ENCODE peak calls at places on chromosomes 5 and 9, in seven cellular contexts. J, D, A, U, S, N and Y are unnamed samples.

GRCh38 chr9:106277931-106278330 is 583.6 kb downstream of the TMEM38B start:
- DNase-seq in N (no peak), A (no peak), S (no peak), U (no peak), J (no peak), D (no peak), Y (no peak)

GRCh38 chr5:180637962-180638680 is 11.3 kb downstream of the FLT4 start:
- DNase-seq in N (no peak), S (no peak), U (no peak), D (no peak), A (no peak), J (no peak), Y (no peak)

GRCh38 chr9:33159760-33160127 is 7.4 kb downstream of the B4GALT1 start:
- DNase-seq in A (no peak), J (no peak), U (no peak), N (peak), S (no peak), D (peak), Y (peak)

GRCh38 chr5:82417776-82418607 is 139.8 kb upstream of the RPS23 start:
- DNase-seq in A (no peak), U (no peak), D (no peak), J (no peak), N (no peak), S (no peak), Y (no peak)

GRCh38 chr5:19496056-19496455 is 491.9 kb downstream of the CDH18 start:
- DNase-seq in D (no peak), A (no peak), U (no peak), N (peak), S (no peak), J (no peak), Y (peak)

GRCh38 chr5:96601811-96602244 is 60.3 kb upstream of the CAST start:
- DNase-seq in J (peak), D (peak), S (no peak), U (peak), N (peak), A (peak), Y (peak)

GRCh38 chr9:93960971-93961841 is 6.1 kb upstream of the BARX1 start:
- DNase-seq in U (no peak), S (no peak), N (no peak), A (no peak), D (no peak), J (no peak), Y (no peak)

GRCh38 chr5:55633574-55634203 is 78.4 kb downstream of the SLC38A9 start:
- DNase-seq in U (no peak), D (peak), N (no peak), A (no peak), J (no peak), S (no peak), Y (peak)

GRCh38 chr5:56507348-56507930 is 274.3 kb upstream of the ANKRD55 start:
- DNase-seq in A (no peak), D (no peak), S (no peak), N (no peak), U (no peak), J (no peak), Y (no peak)

GRCh38 chr9:7140401-7140800 is 382.6 kb downstream of the KDM4C start:
- DNase-seq in U (no peak), A (no peak), J (no peak), D (no peak), N (peak), S (no peak), Y (no peak)

GRCh38 chr5:10756539-10756938 is 4.5 kb downstream of the DAP start:
- DNase-seq in N (peak), U (peak), D (peak), A (no peak), S (no peak), J (no peak), Y (no peak)

GRCh38 chr5:147290261-147290660 is 55.4 kb downstream of the STK32A start:
- DNase-seq in J (no peak), S (no peak), A (no peak), N (no peak), D (no peak), U (peak), Y (no peak)

GRCh38 chr9:95089916-95090791 is 227.4 kb downstream of the FANCC start:
- DNase-seq in D (no peak), N (peak), J (no peak), S (no peak), U (no peak), A (no peak), Y (no peak)

GRCh38 chr5:69265931-69266330 is 31.2 kb downstream of the CDK7 start:
- DNase-seq in A (peak), U (peak), J (peak), S (peak), N (peak), D (no peak), Y (no peak)

GRCh38 chr5:68354315-68354714 is 138.8 kb downstream of the PIK3R1 start:
- DNase-seq in A (no peak), J (no peak), S (no peak), U (peak), N (no peak), D (no peak), Y (no peak)

GRCh38 chr5:150082364-150082763 is 4.0 kb downstream of the CSF1R start:
- DNase-seq in N (no peak), S (no peak), U (no peak), A (no peak), J (no peak), D (no peak), Y (no peak)

GRCh38 chr9:107624216-107624948 is 134.8 kb upstream of the KLF4 start:
- DNase-seq in A (no peak), D (peak), N (peak), S (no peak), J (no peak), U (no peak), Y (peak)

GRCh38 chr5:74693176-74693575 is 8.1 kb downstream of the HEXB start:
- DNase-seq in S (no peak), N (peak), U (no peak), D (peak), A (no peak), J (no peak), Y (no peak)

GRCh38 chr5:166980666-166981065 is 1310.8 kb upstream of the WWC1 start:
- DNase-seq in J (no peak), A (no peak), D (no peak), N (no peak), S (no peak), U (no peak), Y (peak)

GRCh38 chr5:963673-964531 is 44.7 kb upstream of the NKD2 start:
- DNase-seq in U (no peak), N (no peak), A (no peak), S (no peak), D (peak), J (no peak), Y (peak)

GRCh38 chr9:15543033-15543791 is 9.6 kb upstream of the CCDC171 start:
- DNase-seq in N (no peak), D (peak), U (no peak), J (no peak), A (no peak), S (no peak), Y (no peak)

GRCh38 chr9:110835404-110835803 is 166.8 kb downstream of the MUSK start:
- DNase-seq in D (peak), N (peak), J (no peak), U (peak), A (no peak), S (no peak), Y (peak)

GRCh38 chr9:30718483-30718882 is 1666.0 kb upstream of the ACO1 start:
- DNase-seq in U (no peak), N (no peak), S (no peak), A (no peak), J (no peak), D (no peak), Y (no peak)

GRCh38 chr5:11507156-11507910 is 396.9 kb downstream of the CTNND2 start:
- DNase-seq in J (no peak), N (peak), D (no peak), A (no peak), U (peak), S (no peak), Y (no peak)

GRCh38 chr9:38380872-38381534 is 11.5 kb upstream of the ALDH1B1 start:
- DNase-seq in J (peak), U (peak), A (no peak), D (no peak), N (no peak), S (peak), Y (no peak)

GRCh38 chr9:134917431-134918373 is at the start of gene FCN1:
- DNase-seq in A (no peak), J (no peak), N (no peak), D (no peak), U (no peak), S (no peak), Y (no peak)

GRCh38 chr9:134914501-134914834 is 3.2 kb downstream of the FCN1 start:
- DNase-seq in U (no peak), D (no peak), J (no peak), N (no peak), S (no peak), A (no peak), Y (no peak)

GRCh38 chr9:134913713-134914500 is 3.8 kb downstream of the FCN1 start:
- DNase-seq in N (no peak), D (no peak), J (no peak), U (no peak), A (no peak), S (no peak), Y (no peak)

GRCh38 chr9:134915046-134915930 is 2.4 kb downstream of the FCN1 start:
- DNase-seq in J (no peak), N (no peak), A (no peak), S (no peak), D (no peak), U (no peak), Y (no peak)

GRCh38 chr9:134916161-134916665 is 1.5 kb downstream of the FCN1 start:
- DNase-seq in J (no peak), U (no peak), A (no peak), S (no peak), D (no peak), N (no peak), Y (no peak)
- H2BK5ac ChIP-seq in J (no peak), U (no peak), A (no peak), S (no peak), D (no peak), N (no peak), Y (no peak)

GRCh38 chr5:33557605-33558004 is 116.8 kb downstream of the TARS1 start:
- DNase-seq in S (no peak), D (no peak), J (no peak), N (no peak), U (no peak), A (no peak), Y (no peak)

GRCh38 chr5:33558489-33558888 is 117.7 kb downstream of the TARS1 start:
- DNase-seq in D (no peak), U (no peak), A (no peak), S (no peak), N (no peak), J (no peak), Y (peak)

DNA sequence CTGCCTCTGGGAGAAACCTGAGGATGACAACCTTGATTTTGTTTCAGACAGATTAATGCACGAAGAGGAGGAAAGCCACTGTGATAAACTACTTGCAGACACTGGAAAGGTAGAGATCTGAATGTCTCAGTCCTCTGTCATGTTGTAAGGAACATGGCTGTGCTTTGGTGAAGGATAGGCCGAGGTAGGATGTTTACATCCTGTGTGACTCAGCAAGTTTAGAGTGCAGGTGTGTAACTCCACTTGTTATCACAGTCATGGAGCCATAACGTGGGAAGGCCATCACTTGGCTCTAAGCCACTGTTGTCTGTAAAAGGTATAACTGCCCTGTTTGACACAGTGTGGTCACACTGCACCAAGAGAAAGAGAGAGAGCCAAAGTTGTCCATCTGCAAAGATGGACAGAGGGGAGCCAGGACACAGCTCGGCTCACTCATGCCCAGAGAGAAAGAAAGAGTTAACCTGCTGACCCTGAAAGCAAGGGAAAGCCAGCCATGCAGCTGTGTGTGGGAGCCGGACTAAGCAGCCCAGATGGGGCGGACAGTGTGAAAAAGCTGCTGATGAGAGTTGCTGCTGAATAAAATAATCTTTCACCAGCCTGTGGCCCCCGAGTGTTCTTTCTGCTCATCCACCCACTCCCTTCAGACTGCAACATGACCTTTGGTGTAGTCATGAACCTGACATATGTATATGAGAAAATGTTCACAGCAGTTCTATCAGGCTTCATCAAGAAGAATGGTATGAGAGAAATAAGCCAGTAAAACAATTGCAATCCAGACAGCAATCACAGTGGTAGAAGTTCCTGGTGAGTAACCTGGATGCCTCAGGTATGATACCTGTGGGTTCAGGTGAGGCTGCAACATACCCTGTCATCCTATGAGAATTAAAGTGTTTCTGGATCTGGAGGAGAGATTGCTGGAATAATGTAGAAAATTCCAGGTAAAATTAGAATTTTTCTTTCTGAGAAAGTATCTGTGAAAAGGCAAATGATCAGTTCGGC is 115.9 kb downstream of the TARS1 start:
- DNase-seq in J (no peak), S (no peak), D (no peak), A (no peak), N (peak), U (no peak), Y (no peak)
- H2BK5ac ChIP-seq in J (no peak), S (no peak), D (no peak), A (no peak), N (no peak), U (no peak), Y (no peak)

DNA sequence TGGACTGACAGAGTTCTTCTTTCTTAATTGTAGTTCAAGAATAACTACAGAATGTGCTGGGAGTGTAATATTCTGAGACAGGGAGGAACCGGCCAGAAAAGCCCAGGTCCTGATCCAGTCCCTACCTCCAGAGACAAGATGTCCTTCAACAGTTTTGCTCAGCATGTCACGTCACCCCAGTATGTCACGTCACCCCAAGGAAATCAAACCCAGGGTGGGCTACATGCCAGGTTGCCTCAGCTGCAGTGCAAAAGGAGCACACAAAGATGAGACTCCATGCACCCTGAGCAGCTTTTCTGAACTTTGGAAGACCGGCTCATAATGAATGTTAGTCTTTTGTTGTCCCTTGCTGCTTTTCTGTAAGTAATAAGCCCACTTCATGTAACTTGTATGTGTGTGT is 25.9 kb upstream of the NIPAL4 start:
- DNase-seq in J (no peak), S (no peak), N (no peak), D (no peak), U (no peak), A (no peak), Y (no peak)
- H2BK5ac ChIP-seq in J (no peak), S (no peak), N (no peak), D (no peak), U (no peak), A (no peak), Y (no peak)

GRCh38 chr5:138913773-138914172 is 38.6 kb upstream of the LRRTM2 start:
- DNase-seq in J (no peak), S (no peak), D (no peak), A (no peak), U (no peak), N (no peak), Y (no peak)
- H2BK5ac ChIP-seq in J (no peak), S (no peak), D (no peak), A (no peak), U (no peak), N (no peak), Y (no peak)

GRCh38 chr5:172973127-172973916 is 10.2 kb upstream of the ATP6V0E1 start:
- DNase-seq in U (no peak), S (no peak), N (no peak), J (no peak), D (peak), A (no peak), Y (no peak)

GRCh38 chr5:172972557-172972956 is 11.0 kb upstream of the ATP6V0E1 start:
- DNase-seq in D (no peak), J (no peak), S (no peak), A (no peak), N (no peak), U (no peak), Y (no peak)

GRCh38 chr5:172973931-172974330 is 9.6 kb upstream of the ATP6V0E1 start:
- DNase-seq in J (no peak), D (peak), U (no peak), S (no peak), N (no peak), A (no peak), Y (no peak)

GRCh38 chr5:172975289-172975688 is 8.3 kb upstream of the ATP6V0E1 start:
- DNase-seq in N (no peak), J (no peak), S (no peak), U (no peak), D (no peak), A (no peak), Y (no peak)

GRCh38 chr5:172971482-172971881 is 12.1 kb upstream of the ATP6V0E1 start:
- DNase-seq in S (no peak), U (no peak), A (no peak), N (no peak), D (no peak), J (no peak), Y (no peak)
- H2BK5ac ChIP-seq in S (no peak), U (no peak), A (no peak), N (no peak), D (no peak), J (no peak), Y (no peak)

GRCh38 chr5:177314376-177315342 is 3.0 kb upstream of the MXD3 start:
- DNase-seq in J (no peak), N (no peak), A (no peak), S (no peak), U (no peak), D (no peak), Y (no peak)

GRCh38 chr5:177311723-177312648 is at the start of gene MXD3:
- DNase-seq in D (peak), U (peak), N (peak), J (peak), S (peak), A (peak), Y (peak)

GRCh38 chr5:177313561-177314259 is 2.0 kb upstream of the MXD3 start:
- DNase-seq in A (no peak), D (no peak), J (no peak), U (no peak), N (no peak), S (no peak), Y (no peak)

GRCh38 chr5:177311361-177311722 is 356 bp downstream of the MXD3 start:
- DNase-seq in N (peak), J (no peak), S (no peak), U (no peak), A (peak), D (no peak), Y (peak)

GRCh38 chr5:177312649-177313181 is 1.0 kb upstream of the MXD3 start:
- DNase-seq in A (peak), S (no peak), J (no peak), U (peak), N (peak), D (no peak), Y (no peak)
- H2BK5ac ChIP-seq in A (no peak), S (peak), J (no peak), U (no peak), N (peak), D (peak), Y (no peak)

GRCh38 chr5:121279801-121280200 is 571.9 kb upstream of the FTMT start:
- DNase-seq in S (no peak), N (peak), J (no peak), D (no peak), A (no peak), U (no peak), Y (no peak)
- H2BK5ac ChIP-seq in S (no peak), N (no peak), J (no peak), D (no peak), A (no peak), U (no peak), Y (no peak)

DNA sequence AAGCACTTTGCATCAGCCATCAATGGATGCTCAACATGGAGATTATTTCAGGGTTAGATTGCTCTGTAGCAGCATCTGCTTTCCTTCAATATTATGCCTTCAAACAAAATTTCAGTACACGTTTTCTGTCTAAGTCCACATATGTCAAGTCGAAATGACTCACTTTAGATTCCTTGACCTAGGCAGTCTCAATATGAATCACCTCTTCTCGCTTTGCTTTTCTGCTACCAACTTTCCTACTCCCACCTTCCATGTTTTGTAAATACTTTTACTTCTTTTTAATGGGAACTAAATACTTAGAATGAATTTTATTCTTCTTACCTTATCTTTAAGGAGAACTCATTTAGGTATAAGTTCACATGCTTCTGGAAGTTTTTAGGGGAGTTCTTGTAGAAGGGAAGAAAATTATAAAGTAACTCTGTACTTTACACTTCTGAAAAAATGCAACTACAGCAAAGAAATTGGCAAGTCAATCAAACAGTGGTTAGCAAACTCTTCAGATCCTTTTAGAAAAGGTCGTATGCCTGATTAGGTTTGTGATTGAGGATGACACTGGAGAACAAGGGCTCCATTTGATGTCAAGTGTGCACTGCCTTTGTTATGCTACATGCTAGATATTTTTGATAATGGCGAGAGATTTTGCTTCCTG is 478.5 kb upstream of the SMARCA2 start:
- DNase-seq in A (no peak), J (no peak), S (no peak), N (peak), D (no peak), U (no peak), Y (no peak)
- H2BK5ac ChIP-seq in A (no peak), J (no peak), S (no peak), N (no peak), D (no peak), U (no peak), Y (no peak)

GRCh38 chr5:148956632-148957385 is 106.1 kb downstream of the SH3TC2 start:
- DNase-seq in A (peak), U (peak), N (peak), D (peak), J (no peak), S (no peak), Y (no peak)

GRCh38 chr5:148951612-148952011 is 111.2 kb downstream of the SH3TC2 start:
- DNase-seq in J (no peak), N (no peak), S (no peak), D (no peak), U (no peak), A (peak), Y (no peak)

GRCh38 chr5:148952097-148952828 is 110.6 kb downstream of the SH3TC2 start:
- DNase-seq in D (no peak), J (no peak), N (no peak), A (no peak), S (no peak), U (no peak), Y (no peak)

GRCh38 chr5:148949871-148950863 is 112.7 kb downstream of the SH3TC2 start:
- DNase-seq in J (no peak), N (no peak), S (no peak), U (peak), A (no peak), D (no peak), Y (no peak)

DNA sequence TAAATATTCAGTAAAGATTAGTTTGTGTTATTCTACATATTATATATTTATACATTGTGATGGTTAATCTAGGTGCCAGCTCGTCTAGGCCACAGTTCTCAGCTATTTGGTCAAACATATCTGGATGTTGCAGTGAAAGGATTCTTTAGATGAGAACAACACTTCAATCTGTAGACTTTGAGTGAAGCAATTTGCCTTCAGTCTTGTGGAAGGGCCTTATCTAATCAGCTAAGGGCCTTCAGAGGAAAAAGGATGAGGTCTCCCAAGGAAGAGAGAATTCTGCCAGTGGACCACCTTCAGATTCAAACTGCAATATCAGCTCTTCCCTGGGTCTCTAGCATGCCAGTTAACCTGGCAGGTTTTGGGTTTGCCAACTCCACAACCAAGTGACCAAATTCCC is 112.0 kb downstream of the SH3TC2 start:
- DNase-seq in J (no peak), U (peak), A (no peak), D (no peak), N (no peak), S (no peak), Y (no peak)
- H2BK5ac ChIP-seq in J (no peak), U (no peak), A (no peak), D (no peak), N (no peak), S (no peak), Y (no peak)